ENCODE peak calls at places on chromosomes 6 and 20, in seven cellular contexts. One of them, this sample, is unnamed.

GRCh38 chr6:89357390-89357789 is 4.9 kb upstream of the UBE2J1 start:
- DNase-seq in esophagus squamous epithelium: no peak
- DNase-seq in AG04450: no peak
- DNase-seq in psoas muscle: no peak
- DNase-seq in colonic mucosa: no peak
- DNase-seq in heart right ventricle: no peak
- DNase-seq in endothelial cell of umbilical vein: peak
- DNase-seq in this sample: no peak

GRCh38 chr6:47473791-47474351 is 3.7 kb upstream of the CD2AP start:
- DNase-seq in psoas muscle: no peak
- DNase-seq in heart right ventricle: no peak
- DNase-seq in endothelial cell of umbilical vein: peak
- DNase-seq in AG04450: no peak
- DNase-seq in esophagus squamous epithelium: no peak
- DNase-seq in colonic mucosa: no peak
- DNase-seq in this sample: no peak

GRCh38 chr6:106693343-106693742 is 64.0 kb downstream of the QRSL1 start:
- DNase-seq in endothelial cell of umbilical vein: no peak
- DNase-seq in psoas muscle: no peak
- DNase-seq in AG04450: no peak
- DNase-seq in colonic mucosa: no peak
- DNase-seq in esophagus squamous epithelium: no peak
- DNase-seq in heart right ventricle: no peak
- DNase-seq in this sample: no peak

GRCh38 chr6:75794954-75795739 is 46.1 kb downstream of the MYO6 start:
- DNase-seq in colonic mucosa: no peak
- DNase-seq in heart right ventricle: no peak
- DNase-seq in psoas muscle: no peak
- DNase-seq in endothelial cell of umbilical vein: no peak
- DNase-seq in esophagus squamous epithelium: no peak
- DNase-seq in AG04450: no peak
- DNase-seq in this sample: no peak

GRCh38 chr6:138577151-138577915 is 78.0 kb upstream of the NHSL1 start:
- DNase-seq in heart right ventricle: no peak
- DNase-seq in colonic mucosa: no peak
- DNase-seq in psoas muscle: no peak
- DNase-seq in esophagus squamous epithelium: no peak
- DNase-seq in endothelial cell of umbilical vein: no peak
- DNase-seq in AG04450: no peak
- DNase-seq in this sample: no peak

GRCh38 chr6:22583230-22583629 is 13.9 kb downstream of the HDGFL1 start:
- DNase-seq in colonic mucosa: no peak
- DNase-seq in esophagus squamous epithelium: no peak
- DNase-seq in psoas muscle: no peak
- DNase-seq in endothelial cell of umbilical vein: no peak
- DNase-seq in heart right ventricle: no peak
- DNase-seq in AG04450: no peak
- DNase-seq in this sample: no peak

GRCh38 chr6:170112583-170112860 is 178.4 kb downstream of the DLL1 start:
- DNase-seq in endothelial cell of umbilical vein: no peak
- DNase-seq in esophagus squamous epithelium: no peak
- DNase-seq in AG04450: no peak
- DNase-seq in colonic mucosa: no peak
- DNase-seq in psoas muscle: no peak
- DNase-seq in heart right ventricle: peak
- DNase-seq in this sample: no peak

GRCh38 chr6:138109042-138109997 is 2.1 kb upstream of the PERP start:
- DNase-seq in colonic mucosa: peak
- DNase-seq in psoas muscle: peak
- DNase-seq in endothelial cell of umbilical vein: peak
- DNase-seq in heart right ventricle: peak
- DNase-seq in esophagus squamous epithelium: no peak
- DNase-seq in AG04450: peak
- DNase-seq in this sample: no peak

GRCh38 chr6:151806757-151807512 is 547 bp upstream of the ESR1 start:
- DNase-seq in AG04450: no peak
- DNase-seq in colonic mucosa: no peak
- DNase-seq in heart right ventricle: no peak
- DNase-seq in endothelial cell of umbilical vein: no peak
- DNase-seq in psoas muscle: no peak
- DNase-seq in esophagus squamous epithelium: no peak
- DNase-seq in this sample: no peak

GRCh38 chr6:39812853-39813533 is 20.8 kb downstream of the DAAM2 start:
- DNase-seq in heart right ventricle: no peak
- DNase-seq in AG04450: no peak
- DNase-seq in colonic mucosa: no peak
- DNase-seq in psoas muscle: peak
- DNase-seq in esophagus squamous epithelium: no peak
- DNase-seq in endothelial cell of umbilical vein: no peak
- DNase-seq in this sample: no peak

GRCh38 chr20:54475334-54476287 is at the start of gene DOK5:
- DNase-seq in colonic mucosa: no peak
- DNase-seq in AG04450: no peak
- DNase-seq in esophagus squamous epithelium: no peak
- DNase-seq in endothelial cell of umbilical vein: peak
- DNase-seq in heart right ventricle: peak
- DNase-seq in psoas muscle: peak
- DNase-seq in this sample: no peak

GRCh38 chr6:90079555-90080490 is 185.6 kb downstream of the GJA10 start:
- DNase-seq in AG04450: no peak
- DNase-seq in endothelial cell of umbilical vein: no peak
- DNase-seq in colonic mucosa: no peak
- DNase-seq in heart right ventricle: no peak
- DNase-seq in esophagus squamous epithelium: no peak
- DNase-seq in psoas muscle: no peak
- DNase-seq in this sample: no peak

GRCh38 chr6:125741336-125741735 is 8.1 kb upstream of the HEY2 start:
- DNase-seq in AG04450: no peak
- DNase-seq in psoas muscle: no peak
- DNase-seq in colonic mucosa: no peak
- DNase-seq in endothelial cell of umbilical vein: no peak
- DNase-seq in heart right ventricle: no peak
- DNase-seq in esophagus squamous epithelium: no peak
- DNase-seq in this sample: no peak

GRCh38 chr20:18645851-18646250 is 58.0 kb downstream of the DTD1 start:
- DNase-seq in AG04450: no peak
- DNase-seq in colonic mucosa: no peak
- DNase-seq in endothelial cell of umbilical vein: no peak
- DNase-seq in heart right ventricle: no peak
- DNase-seq in psoas muscle: no peak
- DNase-seq in esophagus squamous epithelium: no peak
- DNase-seq in this sample: no peak

GRCh38 chr6:105992315-105992961 is 93.7 kb upstream of the PRDM1 start:
- DNase-seq in psoas muscle: peak
- DNase-seq in esophagus squamous epithelium: peak
- DNase-seq in colonic mucosa: peak
- DNase-seq in endothelial cell of umbilical vein: peak
- DNase-seq in heart right ventricle: peak
- DNase-seq in AG04450: no peak
- DNase-seq in this sample: no peak

GRCh38 chr6:161507375-161507774 is 233.5 kb upstream of the AGPAT4 start:
- DNase-seq in colonic mucosa: no peak
- DNase-seq in AG04450: no peak
- DNase-seq in endothelial cell of umbilical vein: no peak
- DNase-seq in heart right ventricle: no peak
- DNase-seq in psoas muscle: no peak
- DNase-seq in esophagus squamous epithelium: no peak
- DNase-seq in this sample: no peak

GRCh38 chr6:49499121-49499520 is 602 bp upstream of the GLYATL3 start:
- DNase-seq in AG04450: no peak
- DNase-seq in heart right ventricle: no peak
- DNase-seq in psoas muscle: no peak
- DNase-seq in esophagus squamous epithelium: no peak
- DNase-seq in endothelial cell of umbilical vein: no peak
- DNase-seq in colonic mucosa: no peak
- DNase-seq in this sample: no peak

GRCh38 chr6:16511723-16512584 is 249.3 kb downstream of the ATXN1 start:
- DNase-seq in esophagus squamous epithelium: no peak
- DNase-seq in colonic mucosa: no peak
- DNase-seq in AG04450: no peak
- DNase-seq in endothelial cell of umbilical vein: peak
- DNase-seq in psoas muscle: no peak
- DNase-seq in heart right ventricle: no peak
- DNase-seq in this sample: no peak

DNA sequence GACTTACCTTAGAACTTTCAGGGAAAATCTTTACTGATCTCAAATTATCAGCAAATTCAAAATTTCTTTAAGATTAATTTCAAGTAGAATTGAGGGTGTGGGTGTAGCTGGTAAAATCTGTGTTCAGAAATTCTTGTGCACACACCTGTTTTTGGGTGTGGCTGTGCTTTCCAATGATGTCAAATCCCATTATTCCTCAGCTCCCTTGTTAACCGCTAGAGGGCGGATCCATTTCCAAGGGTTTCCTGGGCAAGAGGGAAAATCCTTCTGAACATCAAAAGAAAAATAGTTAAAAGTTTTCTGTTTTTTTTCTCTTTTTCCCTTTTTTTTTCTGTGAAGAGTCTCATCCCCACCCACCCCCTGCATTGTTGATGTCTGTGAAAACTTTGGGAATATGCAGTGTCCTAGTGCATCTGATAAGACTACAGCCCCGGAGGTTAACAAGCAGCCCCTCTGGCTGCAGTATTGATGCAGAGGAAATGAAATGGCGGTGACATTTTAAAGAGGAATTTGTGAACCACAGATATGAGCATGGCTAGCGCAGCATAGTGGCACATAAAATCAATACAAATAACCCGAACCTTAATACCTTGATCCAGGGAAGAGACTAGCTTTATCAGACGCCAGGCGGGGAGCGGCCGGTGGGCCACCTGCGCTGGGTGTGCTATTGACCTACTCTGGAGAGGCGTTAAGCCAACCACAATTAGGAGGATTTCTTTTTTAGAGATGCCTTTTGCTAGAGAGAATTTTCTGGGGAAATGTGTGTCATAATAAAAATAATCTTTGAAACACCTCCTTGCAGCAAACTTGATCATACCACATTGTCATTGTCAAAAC is 130.9 kb downstream of the FOXA2 start:
- DNase-seq in colonic mucosa: peak
- DNase-seq in psoas muscle: no peak
- DNase-seq in AG04450: no peak
- DNase-seq in esophagus squamous epithelium: no peak
- DNase-seq in heart right ventricle: no peak
- DNase-seq in endothelial cell of umbilical vein: peak
- DNase-seq in this sample: no peak
- TF ChIP-seq CTCF in colonic mucosa: peak
- TF ChIP-seq CTCF in psoas muscle: peak
- TF ChIP-seq CTCF in AG04450: peak
- TF ChIP-seq CTCF in esophagus squamous epithelium: peak
- TF ChIP-seq CTCF in heart right ventricle: peak
- TF ChIP-seq CTCF in endothelial cell of umbilical vein: peak
- TF ChIP-seq CTCF in this sample: peak

GRCh38 chr20:17227669-17228623 is 1.1 kb downstream of the PCSK2 start:
- DNase-seq in heart right ventricle: no peak
- DNase-seq in colonic mucosa: no peak
- DNase-seq in AG04450: no peak
- DNase-seq in psoas muscle: no peak
- DNase-seq in endothelial cell of umbilical vein: no peak
- DNase-seq in esophagus squamous epithelium: no peak
- DNase-seq in this sample: no peak
- H3K4me3 ChIP-seq in heart right ventricle: no peak
- H3K4me3 ChIP-seq in colonic mucosa: no peak
- H3K4me3 ChIP-seq in AG04450: no peak
- H3K4me3 ChIP-seq in psoas muscle: no peak
- H3K4me3 ChIP-seq in endothelial cell of umbilical vein: no peak
- H3K4me3 ChIP-seq in esophagus squamous epithelium: no peak
- H3K4me3 ChIP-seq in this sample: no peak

GRCh38 chr6:30612213-30612612 is 4.8 kb downstream of the PPP1R10 start:
- DNase-seq in AG04450: no peak
- DNase-seq in heart right ventricle: no peak
- DNase-seq in esophagus squamous epithelium: no peak
- DNase-seq in psoas muscle: no peak
- DNase-seq in endothelial cell of umbilical vein: no peak
- DNase-seq in colonic mucosa: no peak
- DNase-seq in this sample: no peak
- TF ChIP-seq CTCF in AG04450: peak
- TF ChIP-seq CTCF in heart right ventricle: no peak
- TF ChIP-seq CTCF in esophagus squamous epithelium: no peak
- TF ChIP-seq CTCF in psoas muscle: peak
- TF ChIP-seq CTCF in endothelial cell of umbilical vein: peak
- TF ChIP-seq CTCF in colonic mucosa: no peak
- TF ChIP-seq CTCF in this sample: peak

DNA sequence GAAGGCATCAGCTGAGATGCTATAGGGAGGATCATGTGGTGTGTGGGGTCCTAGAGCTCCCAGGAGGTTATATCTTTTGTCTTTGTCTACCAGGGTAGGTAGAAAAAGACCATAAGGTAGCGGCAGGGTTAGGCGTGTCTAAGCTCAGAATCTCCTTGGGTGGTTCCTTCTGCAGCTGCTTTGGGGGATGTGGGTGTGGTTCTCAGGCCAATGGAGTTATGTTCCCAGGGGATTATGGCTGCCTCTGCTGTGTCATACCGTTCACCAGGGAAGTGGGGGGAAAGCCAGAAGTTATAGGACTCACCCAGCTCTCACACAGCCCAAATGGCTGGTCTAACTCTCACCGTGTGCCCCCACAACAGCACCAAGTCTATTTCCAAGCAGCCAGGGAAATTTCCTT is 107.4 kb upstream of the ADGRB3 start:
- DNase-seq in esophagus squamous epithelium: no peak
- DNase-seq in heart right ventricle: no peak
- DNase-seq in endothelial cell of umbilical vein: no peak
- DNase-seq in AG04450: no peak
- DNase-seq in colonic mucosa: no peak
- DNase-seq in psoas muscle: no peak
- DNase-seq in this sample: no peak
- H3K4me3 ChIP-seq in esophagus squamous epithelium: no peak
- H3K4me3 ChIP-seq in heart right ventricle: no peak
- H3K4me3 ChIP-seq in endothelial cell of umbilical vein: no peak
- H3K4me3 ChIP-seq in AG04450: no peak
- H3K4me3 ChIP-seq in colonic mucosa: no peak
- H3K4me3 ChIP-seq in psoas muscle: no peak
- H3K4me3 ChIP-seq in this sample: no peak

DNA sequence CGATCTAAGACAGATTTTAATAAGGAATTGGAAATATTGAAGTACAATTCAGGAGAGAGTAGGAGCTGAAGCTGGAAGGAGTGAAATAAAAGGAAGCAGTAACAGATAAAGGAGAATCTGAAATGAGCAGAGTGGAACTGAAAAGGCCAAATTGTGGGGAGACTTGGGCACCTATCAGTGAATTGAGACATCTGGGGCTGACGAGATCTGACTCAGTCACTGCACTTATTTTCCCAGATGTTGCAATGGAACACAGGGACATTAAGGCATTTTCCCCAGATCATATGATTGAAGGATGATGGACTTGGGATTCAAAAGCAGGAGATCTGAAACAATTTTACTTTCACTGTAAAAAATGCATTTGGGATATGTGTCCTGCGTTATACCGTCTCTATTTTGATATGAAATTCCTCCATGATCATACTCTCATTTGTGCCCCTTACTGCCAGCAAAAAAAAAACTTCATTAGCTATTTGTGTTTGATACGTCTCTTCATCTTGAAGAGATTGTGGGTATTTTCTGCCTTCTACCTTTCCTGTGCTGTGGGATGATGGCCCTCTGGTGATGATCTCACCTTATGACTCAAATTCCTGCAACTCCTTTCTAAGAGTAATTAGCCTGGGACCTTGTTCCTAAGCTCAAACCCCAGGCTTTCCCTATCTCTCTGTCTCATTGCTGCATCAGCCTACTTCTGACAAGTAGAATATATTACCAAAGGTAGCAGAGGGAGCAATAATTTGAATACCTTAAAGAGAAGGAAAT is 278.5 kb upstream of the MAN1A1 start:
- DNase-seq in heart right ventricle: no peak
- DNase-seq in esophagus squamous epithelium: no peak
- DNase-seq in endothelial cell of umbilical vein: no peak
- DNase-seq in AG04450: no peak
- DNase-seq in colonic mucosa: no peak
- DNase-seq in psoas muscle: no peak
- DNase-seq in this sample: peak
- TF ChIP-seq CTCF in heart right ventricle: no peak
- TF ChIP-seq CTCF in esophagus squamous epithelium: no peak
- TF ChIP-seq CTCF in endothelial cell of umbilical vein: no peak
- TF ChIP-seq CTCF in AG04450: no peak
- TF ChIP-seq CTCF in colonic mucosa: no peak
- TF ChIP-seq CTCF in psoas muscle: no peak
- TF ChIP-seq CTCF in this sample: peak